ENCODE peak calls at places on chromosomes 2 and 18, in five cellular contexts. M, O, B, X and G are unnamed samples. For H3K27me3, the result is how much of the 10 kb centered on the place peaks cover.

GRCh38 chr2:189411860-189412259 is 29.4 kb upstream of the WDR75 start:
- DNase-seq in M (no peak), O (no peak), B (no peak), X (no peak), G (no peak)

GRCh38 chr2:117519238-117519637 is 295.3 kb upstream of the DDX18 start:
- DNase-seq in M (no peak), O (no peak), B (no peak), X (no peak), G (no peak)

GRCh38 chr18:45503988-45504387 is 111.3 kb upstream of the SLC14A2 start:
- DNase-seq in M (no peak), O (no peak), B (no peak), X (no peak), G (no peak)

GRCh38 chr2:128287780-128288735 is 30.6 kb downstream of the HS6ST1 start:
- DNase-seq in M (peak), O (no peak), B (no peak), X (no peak), G (peak)

GRCh38 chr2:101734511-101735165 is 37.1 kb downstream of the MAP4K4 start:
- DNase-seq in M (no peak), O (no peak), B (no peak), X (no peak), G (no peak)

GRCh38 chr2:239368906-239369584 is 31.8 kb downstream of the HDAC4 start:
- DNase-seq in M (peak), O (no peak), B (no peak), X (no peak), G (peak)

GRCh38 chr2:127256381-127256780 is 36.3 kb upstream of the CYP27C1 start:
- DNase-seq in M (no peak), O (no peak), B (no peak), X (no peak), G (no peak)

GRCh38 chr2:88874063-88874657 is 182.7 kb downstream of the RPIA start:
- DNase-seq in M (no peak), O (no peak), B (peak), X (no peak), G (no peak)

GRCh38 chr2:120602251-120602650 is 133.4 kb upstream of the GLI2 start:
- DNase-seq in M (peak), O (no peak), B (no peak), X (no peak), G (peak)

DNA sequence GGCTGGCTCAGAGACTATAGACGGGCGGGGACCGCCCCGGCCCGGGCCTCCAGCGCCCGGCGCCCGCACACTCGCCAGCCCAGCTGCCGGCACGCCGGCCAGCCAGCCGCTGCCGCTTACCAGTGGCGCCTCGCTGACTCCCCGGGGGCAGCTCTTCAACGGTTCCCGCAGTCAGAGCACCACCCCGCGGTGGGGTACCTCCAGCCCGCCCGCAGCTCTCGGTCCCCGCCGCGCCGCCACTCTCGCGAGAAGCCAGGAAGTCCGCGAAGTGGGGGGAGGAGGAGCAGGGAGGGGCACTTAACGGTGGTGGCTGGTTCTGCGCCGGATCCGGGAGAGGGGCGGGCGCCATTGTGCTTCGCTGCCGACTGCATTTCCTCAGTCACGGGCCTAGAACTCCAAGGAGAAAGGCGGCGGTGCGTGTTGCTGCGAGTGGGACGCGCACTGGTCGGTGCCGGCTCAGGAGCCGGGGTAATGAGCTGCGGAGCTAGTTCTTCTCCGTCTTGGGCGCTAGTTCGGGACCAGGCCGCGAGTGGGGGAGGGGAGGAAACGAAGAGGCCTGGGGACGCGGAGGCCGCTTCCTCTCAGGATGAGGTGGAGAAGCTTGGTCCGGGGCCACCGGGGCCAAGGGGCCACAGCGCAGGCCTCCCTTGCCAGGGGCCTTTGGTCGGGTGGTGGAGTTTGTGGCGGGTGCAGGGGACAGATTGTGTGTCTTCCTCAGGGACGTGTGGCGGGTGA is at the start of gene MARCHF7:
- DNase-seq in M (peak), O (peak), B (peak), X (peak), G (peak)
- TF ChIP-seq POLR2A in M (peak), O (peak), B (peak), X (peak), G (peak)

GRCh38 chr18:22165049-22165602 is 4.3 kb upstream of the GATA6 start:
- DNase-seq in M (no peak), O (no peak), B (no peak), X (no peak), G (no peak)

GRCh38 chr18:22167091-22167470 is 2.3 kb upstream of the GATA6 start:
- DNase-seq in M (no peak), O (no peak), B (no peak), X (no peak), G (peak)

GRCh38 chr18:22167471-22168151 is 1.8 kb upstream of the GATA6 start:
- DNase-seq in M (no peak), O (peak), B (no peak), X (no peak), G (peak)

GRCh38 chr18:22165603-22166069 is 3.8 kb upstream of the GATA6 start:
- DNase-seq in M (no peak), O (no peak), B (no peak), X (no peak), G (no peak)

DNA sequence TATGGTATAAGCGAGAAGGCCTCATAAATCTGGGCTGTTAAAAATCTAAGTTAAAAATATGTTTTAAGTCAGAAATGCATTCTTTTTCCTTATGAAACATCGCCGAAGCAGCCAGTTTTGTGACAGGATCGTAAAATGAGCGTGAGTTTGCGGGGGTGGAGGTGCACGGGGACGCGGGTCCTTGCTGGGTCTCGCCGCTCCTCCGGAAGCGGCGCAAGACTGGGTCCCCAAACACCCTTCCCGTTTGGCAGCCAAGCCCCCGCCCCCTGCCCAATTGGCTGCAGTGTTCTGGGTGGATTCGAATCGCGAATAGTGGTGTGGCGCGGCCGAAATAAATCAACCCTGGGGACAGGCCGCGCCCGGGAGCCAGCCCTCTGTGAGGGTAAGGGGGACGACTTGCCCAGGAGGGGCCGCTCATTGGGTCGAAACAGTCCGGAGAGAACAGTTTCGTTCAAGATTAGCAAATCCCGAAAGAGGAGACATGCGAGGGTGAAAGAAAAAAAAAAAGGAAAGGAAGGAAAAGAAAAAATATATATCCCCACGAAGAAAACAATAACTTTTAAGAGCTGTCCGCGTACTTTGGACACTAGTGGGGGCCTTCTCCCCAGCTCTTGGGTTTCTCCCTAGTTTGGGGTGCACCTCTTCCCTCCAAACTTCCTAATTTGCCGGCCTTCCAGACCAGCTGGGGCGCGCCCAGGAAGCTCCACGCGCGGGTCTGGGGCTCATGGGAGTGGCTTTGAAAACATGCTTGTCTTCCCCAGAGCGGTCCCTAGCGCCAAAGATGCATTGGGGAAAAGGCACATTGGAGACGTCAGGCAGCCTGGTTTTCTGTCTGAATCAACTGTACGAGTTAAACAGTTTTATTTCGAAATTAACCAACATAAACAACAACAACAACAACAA is 3.1 kb upstream of the GATA6 start:
- DNase-seq in M (peak), O (peak), B (no peak), X (no peak), G (peak)
- H3K27me3 ChIP-seq in M (half or more), O (half or more), B (under half), X (half or more), G (under half)

GRCh38 chr2:42063383-42064171 is 15.8 kb downstream of the PKDCC start:
- DNase-seq in M (no peak), O (no peak), B (no peak), X (no peak), G (no peak)
- TF ChIP-seq POLR2A in M (no peak), O (no peak), B (no peak), X (no peak), G (no peak)

GRCh38 chr2:46697830-46698323 is 217.7 kb downstream of the MCFD2 start:
- DNase-seq in M (peak), O (peak), B (no peak), X (no peak), G (no peak)
- H3K27me3 ChIP-seq in M (under half), O (under half), B (under half), X (under half), G (under half)

DNA sequence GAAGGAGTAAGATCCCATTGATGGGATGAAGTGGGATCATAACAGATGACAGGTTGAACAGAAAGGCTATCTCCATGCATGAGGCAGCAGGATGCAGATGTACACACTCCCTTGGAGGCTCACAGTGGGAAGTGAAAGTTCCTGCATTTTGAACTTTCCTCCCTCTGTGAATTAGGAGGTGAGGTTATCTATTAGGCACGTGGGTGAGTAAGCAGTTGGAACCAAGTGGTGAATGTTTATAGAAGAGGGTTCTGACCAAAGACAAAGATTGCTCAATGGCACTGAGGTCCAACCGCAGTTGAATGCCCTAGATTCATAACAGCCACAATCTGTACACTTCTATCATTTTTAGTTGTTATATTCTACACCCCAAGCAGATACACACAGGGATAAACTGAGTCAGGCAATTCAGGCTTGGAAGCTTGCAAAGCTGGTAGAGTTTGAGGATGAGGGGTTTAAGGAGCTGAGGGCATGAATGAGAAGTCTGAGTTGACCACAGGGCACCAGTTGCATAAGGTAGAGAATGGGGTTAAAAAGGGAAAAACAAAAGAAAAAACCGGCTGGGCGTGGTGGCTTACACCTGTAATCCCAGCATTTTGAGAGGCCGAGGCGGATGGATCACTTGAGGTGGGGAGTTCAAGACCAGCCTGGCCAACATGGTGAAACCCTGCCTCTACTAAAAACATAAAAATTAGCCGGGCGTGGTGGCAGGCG is 7.1 kb upstream of the KCMF1 start:
- DNase-seq in M (no peak), O (no peak), B (no peak), X (no peak), G (peak)
- TF ChIP-seq POLR2A in M (no peak), O (no peak), B (no peak), X (peak), G (peak)

DNA sequence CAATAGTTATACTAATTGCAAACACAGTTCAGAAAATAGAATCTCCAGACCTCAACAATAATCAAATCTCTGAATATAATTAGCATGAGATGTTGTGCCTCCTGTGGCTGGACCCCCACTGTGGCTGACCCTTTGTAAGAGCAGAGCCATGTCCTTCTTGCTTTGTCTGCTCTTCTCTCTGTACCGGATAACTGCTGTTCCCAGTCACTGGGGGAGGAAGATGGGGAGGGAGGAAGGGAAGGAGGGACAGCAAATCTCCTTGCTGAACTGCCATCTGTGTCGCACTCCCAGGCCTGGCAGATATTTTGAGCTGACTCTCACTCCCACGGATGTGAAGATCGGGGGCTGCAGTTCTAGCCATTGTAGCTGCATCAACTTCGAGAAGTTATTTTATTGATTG is 319.0 kb upstream of the CXCR4 start:
- DNase-seq in M (no peak), O (no peak), B (no peak), X (no peak), G (no peak)
- H3K27me3 ChIP-seq in M (under half), O (under half), B (under half), X (under half), G (under half)

GRCh38 chr2:54722641-54723299 is 692 bp upstream of the EML6 start:
- DNase-seq in M (no peak), O (no peak), B (peak), X (no peak), G (no peak)
- TF ChIP-seq POLR2A in M (no peak), O (no peak), B (no peak), X (no peak), G (no peak)

GRCh38 chr2:69372767-69373166 is 14.3 kb downstream of the GFPT1 start:
- DNase-seq in M (no peak), O (no peak), B (no peak), X (no peak), G (no peak)
- H3K27me3 ChIP-seq in M (under half), O (under half), B (under half), X (under half), G (under half)